ENCODE peak calls at places on chromosomes 12 and 14, in five cellular contexts. B is H9; I is psoas muscle; W is Panc1; H is CD4-positive, alpha-beta T cell. T is an unnamed sample.

GRCh38 chr14:100268591-100269207 is 29.8 kb downstream of the YY1 start:
- DNase-seq in B (no peak), I (no peak), W (no peak), H (no peak), T (peak)

GRCh38 chr14:20996521-20996920 is 2.6 kb upstream of the SLC39A2 start:
- DNase-seq in B (no peak), I (no peak), W (no peak), H (no peak), T (no peak)

GRCh38 chr14:102819790-102820330 is 42.6 kb downstream of the TRAF3 start:
- DNase-seq in B (no peak), I (no peak), W (no peak), H (no peak), T (peak)

GRCh38 chr12:13124661-13125505 is 21.4 kb upstream of the GSG1 start:
- DNase-seq in B (no peak), I (no peak), W (no peak), H (no peak), T (peak)

GRCh38 chr12:3892631-3893030 is 19.4 kb upstream of the PARP11 start:
- DNase-seq in B (no peak), I (no peak), W (no peak), H (no peak), T (no peak)

GRCh38 chr12:62713190-62713589 is 221.8 kb downstream of the PPM1H start:
- DNase-seq in B (no peak), I (no peak), W (no peak), H (no peak), T (no peak)

GRCh38 chr14:95953111-95953724 is 76.6 kb downstream of the TUNAR start:
- DNase-seq in B (no peak), I (no peak), W (no peak), H (no peak), T (peak)

GRCh38 chr12:28378749-28379148 is 188.5 kb downstream of the CCDC91 start:
- DNase-seq in B (no peak), I (no peak), W (no peak), H (no peak), T (peak)

GRCh38 chr12:48340891-48341290 is 9.8 kb downstream of the ZNF641 start:
- DNase-seq in B (no peak), I (no peak), W (no peak), H (no peak), T (no peak)

GRCh38 chr14:52312872-52313492 is 1.1 kb upstream of the PTGER2 start:
- DNase-seq in B (no peak), I (no peak), W (no peak), H (no peak), T (peak)

GRCh38 chr12:31322651-31323248 is 3.2 kb downstream of the SINHCAF start:
- DNase-seq in B (no peak), I (no peak), W (no peak), H (no peak), T (peak)

GRCh38 chr14:70257526-70257925 is 68.8 kb upstream of the SLC8A3 start:
- DNase-seq in B (peak), I (peak), W (peak), H (no peak), T (peak)

GRCh38 chr12:69008510-69008909 is 75.5 kb upstream of the CPM start:
- DNase-seq in B (no peak), I (no peak), W (no peak), H (no peak), T (peak)

GRCh38 chr14:99273724-99274345 is 1.8 kb upstream of the BCL11B start:
- DNase-seq in B (no peak), I (no peak), W (no peak), H (no peak), T (no peak)

GRCh38 chr12:54300267-54300731 is 516 bp downstream of the NFE2 start:
- DNase-seq in B (peak), I (no peak), W (no peak), H (no peak), T (no peak)

GRCh38 chr12:3990356-3990975 is 117.3 kb upstream of the PARP11 start:
- DNase-seq in B (no peak), I (no peak), W (no peak), H (no peak), T (no peak)

GRCh38 chr12:124809878-124810277 is 53.8 kb downstream of the SCARB1 start:
- DNase-seq in B (no peak), I (no peak), W (no peak), H (no peak), T (peak)

GRCh38 chr14:77342726-77343397 is 22.0 kb downstream of the GSTZ1 start:
- DNase-seq in B (no peak), I (no peak), W (no peak), H (no peak), T (no peak)

GRCh38 chr14:105622329-105622955 is 96.1 kb downstream of the TMEM121 start:
- DNase-seq in B (peak), I (no peak), W (no peak), H (no peak), T (no peak)

GRCh38 chr14:57870686-57871457 is 5.0 kb upstream of the SLC35F4 start:
- DNase-seq in B (no peak), I (no peak), W (no peak), H (no peak), T (no peak)

GRCh38 chr12:61531195-61531594 is 729.0 kb upstream of the USP15 start:
- DNase-seq in B (no peak), I (no peak), W (no peak), H (no peak), T (no peak)

GRCh38 chr12:47981496-47982260 is 18.3 kb downstream of the TMEM106C start:
- DNase-seq in B (no peak), I (no peak), W (no peak), H (no peak), T (no peak)

GRCh38 chr12:27549801-27550652 is 26.0 kb downstream of the PPFIBP1 start:
- DNase-seq in B (peak), I (peak), W (peak), H (no peak), T (peak)

GRCh38 chr12:104833756-104834155 is 124.3 kb downstream of the SLC41A2 start:
- DNase-seq in B (no peak), I (no peak), W (no peak), H (no peak), T (no peak)

GRCh38 chr12:104823985-104824441 is 134.1 kb downstream of the SLC41A2 start:
- DNase-seq in B (peak), I (no peak), W (no peak), H (no peak), T (no peak)

GRCh38 chr12:104827587-104827986 is 130.5 kb downstream of the SLC41A2 start:
- DNase-seq in B (peak), I (no peak), W (no peak), H (no peak), T (peak)

GRCh38 chr12:104825408-104825807 is 132.7 kb downstream of the SLC41A2 start:
- DNase-seq in B (peak), I (no peak), W (no peak), H (no peak), T (peak)

GRCh38 chr12:104828015-104828414 is 130.1 kb downstream of the SLC41A2 start:
- DNase-seq in B (no peak), I (no peak), W (no peak), H (no peak), T (no peak)
- TF ChIP-seq CTCF in B (no peak), I (no peak), W (no peak), H (no peak), T (no peak)

GRCh38 chr12:99806304-99806703 is 158.8 kb downstream of the GARIN6 start:
- DNase-seq in B (no peak), I (no peak), W (no peak), H (no peak), T (no peak)

GRCh38 chr12:99809921-99810320 is 162.4 kb downstream of the GARIN6 start:
- DNase-seq in B (no peak), I (no peak), W (no peak), H (no peak), T (no peak)

DNA sequence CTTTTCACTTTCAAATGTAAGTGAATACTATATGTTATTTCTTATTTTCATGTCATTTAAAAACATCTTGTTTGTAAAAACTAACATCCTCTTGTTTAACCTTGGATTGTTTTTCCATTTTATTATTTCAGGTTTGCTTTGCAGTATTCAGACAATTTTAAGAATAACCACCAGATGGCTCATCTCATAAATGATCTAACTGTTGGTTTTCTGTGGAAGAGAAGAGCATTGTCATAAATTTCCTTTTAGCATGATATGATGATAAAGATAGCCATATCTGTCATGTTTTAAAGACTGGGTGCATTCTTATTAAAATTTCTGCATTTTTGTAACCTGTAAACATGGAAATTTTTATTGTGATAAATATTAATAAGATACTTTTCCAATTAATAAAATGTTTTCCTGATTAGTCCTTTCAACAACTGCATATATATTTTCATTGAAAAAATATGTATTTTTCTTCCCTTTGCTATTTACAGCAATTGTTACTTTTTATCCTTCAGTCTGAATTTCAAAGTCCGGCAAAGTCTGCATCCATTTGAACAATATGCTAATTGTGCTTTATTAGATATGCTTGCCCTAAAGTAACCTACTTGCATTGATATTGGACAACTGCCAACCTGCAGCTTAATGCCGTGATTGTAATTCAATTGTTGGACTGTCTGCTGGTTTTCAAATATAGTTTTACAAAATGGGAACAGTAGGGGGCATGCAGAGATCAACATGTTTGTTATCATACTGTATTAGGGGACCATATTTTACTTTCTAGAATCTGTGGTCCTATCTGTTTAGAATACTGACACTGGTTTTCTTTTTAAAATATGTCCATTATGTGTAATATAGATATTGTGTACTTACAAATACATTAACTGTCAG is 163.4 kb downstream of the GARIN6 start:
- DNase-seq in B (no peak), I (no peak), W (no peak), H (no peak), T (peak)
- TF ChIP-seq CTCF in B (peak), I (peak), W (peak), H (no peak), T (peak)

GRCh38 chr14:22314183-22314820 is 274.7 kb downstream of the DAD1 start:
- DNase-seq in B (peak), I (no peak), W (no peak), H (no peak), T (peak)
- TF ChIP-seq CTCF in B (peak), I (peak), W (peak), H (no peak), T (peak)

DNA sequence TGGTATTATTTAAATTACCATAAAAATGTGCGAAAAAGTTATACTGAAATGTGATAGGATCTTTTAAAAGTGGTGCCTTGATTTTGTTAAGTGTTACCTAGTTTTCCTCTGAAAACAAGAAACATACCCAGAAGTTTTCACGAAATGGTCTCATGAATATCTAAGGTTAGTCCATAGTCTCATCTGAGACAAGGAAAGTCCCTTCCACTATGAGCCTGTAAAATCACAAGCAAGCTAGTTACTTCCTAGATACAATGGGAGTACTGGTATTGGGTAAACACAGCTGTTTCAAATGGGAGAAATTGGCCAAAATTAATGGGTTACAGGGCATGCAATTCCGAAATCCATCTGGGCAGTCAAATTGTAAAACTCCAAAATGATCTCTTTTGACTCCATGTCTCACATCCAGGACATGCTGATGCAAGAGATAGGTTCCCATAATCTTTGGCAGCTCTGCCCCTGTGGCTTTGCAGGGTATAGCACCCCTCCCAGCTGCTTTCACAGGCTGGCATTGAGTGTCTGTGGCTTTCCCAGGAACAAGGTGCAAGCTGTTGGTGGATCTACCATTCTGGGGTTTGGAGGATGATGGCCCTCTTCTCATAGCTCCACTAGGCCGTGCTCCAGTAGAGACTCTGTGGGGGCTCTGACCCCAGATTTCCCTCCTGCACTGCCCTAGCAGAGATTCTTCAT is 271.4 kb downstream of the NAV3 start:
- DNase-seq in B (peak), I (no peak), W (no peak), H (no peak), T (no peak)
- TF ChIP-seq CTCF in B (peak), I (no peak), W (no peak), H (no peak), T (no peak)

DNA sequence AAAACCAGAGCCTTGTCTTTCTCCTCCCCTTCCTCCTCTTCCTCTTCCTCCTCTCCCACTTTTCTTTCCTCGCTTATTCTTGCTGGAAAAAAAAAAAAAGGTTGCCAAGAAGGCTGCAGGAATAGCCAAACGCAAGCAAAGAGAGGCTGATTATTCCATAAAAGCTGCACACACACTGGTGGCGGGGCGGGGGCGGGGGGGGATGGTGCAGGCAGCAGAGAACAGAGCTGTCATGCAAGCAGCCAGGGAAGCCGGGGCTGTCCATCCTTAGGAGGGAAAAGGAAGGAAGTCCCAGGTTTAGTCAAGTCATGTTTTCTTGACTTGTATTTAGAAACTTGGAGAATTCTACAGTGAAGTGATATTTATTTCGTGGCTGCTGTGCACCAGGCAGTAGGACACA is 56.8 kb upstream of the SCN8A start:
- DNase-seq in B (no peak), I (no peak), W (no peak), H (no peak), T (no peak)
- TF ChIP-seq CTCF in B (no peak), I (no peak), W (no peak), H (no peak), T (no peak)

DNA sequence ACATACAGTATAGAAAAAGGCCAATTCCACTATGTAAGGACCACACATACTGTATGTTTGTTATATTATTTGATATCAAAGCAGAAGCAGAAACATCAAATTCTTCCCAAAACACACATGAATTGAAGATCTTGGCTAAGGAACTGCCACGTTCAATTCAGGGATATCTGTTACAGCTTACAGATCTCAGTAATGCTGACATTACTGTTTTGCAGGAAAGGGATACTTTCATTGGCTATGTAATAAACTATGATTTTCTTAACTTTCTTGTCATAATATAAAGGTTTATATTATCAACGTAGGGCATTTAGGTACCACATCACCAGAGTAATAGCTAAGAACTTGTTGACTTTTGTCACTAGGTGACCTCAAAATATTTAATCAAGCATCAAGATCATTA is 148.5 kb downstream of the PAX9 start:
- DNase-seq in B (no peak), I (no peak), W (no peak), H (no peak), T (no peak)
- TF ChIP-seq CTCF in B (no peak), I (no peak), W (no peak), H (no peak), T (no peak)

GRCh38 chr12:85029456-85029855 is 6.6 kb downstream of the TSPAN19 start:
- DNase-seq in B (no peak), I (no peak), W (no peak), H (no peak), T (peak)
- TF ChIP-seq CTCF in B (peak), I (peak), W (peak), H (peak), T (peak)

T was measured in fibroblast of mammary gland.